ENCODE peak calls at places on chromosomes 12 and 14, in seven cellular contexts. Q, N, I, X, F, E and B are unnamed samples.
A peak's percentile ranks its signal among the peaks of the same experiment; 100 is the strongest.

GRCh38 chr12:52691076-52691764 is 11.0 kb upstream of the KRT1 start:
- DNase-seq in Q (no peak), N (no peak), I (no peak), X (no peak), F (peak; percentile 22), E (no peak), B (peak; percentile 21)

GRCh38 chr12:12984119-12984518 is 15.9 kb downstream of the HEBP1 start:
- DNase-seq in Q (no peak), N (no peak), I (no peak), X (no peak), F (no peak), E (no peak), B (no peak)

GRCh38 chr14:46661728-46662127 is 10.1 kb upstream of the RPL10L start:
- DNase-seq in Q (peak; percentile 21), N (no peak), I (no peak), X (no peak), F (no peak), E (no peak), B (no peak)

GRCh38 chr12:112456029-112456428 is 37.3 kb downstream of the PTPN11 start:
- DNase-seq in Q (no peak), N (no peak), I (no peak), X (no peak), F (no peak), E (no peak), B (no peak)

GRCh38 chr14:93304771-93305170 is 28.1 kb downstream of the BTBD7 start:
- DNase-seq in Q (no peak), N (peak; percentile 37), I (no peak), X (no peak), F (no peak), E (peak; percentile 56), B (no peak)

GRCh38 chr14:64942531-64943111 is at the start of gene GPX2:
- DNase-seq in Q (peak; percentile 94), N (no peak), I (peak; percentile 87), X (no peak), F (no peak), E (no peak), B (no peak)

GRCh38 chr14:101761881-101762529 is 496 bp downstream of the PPP2R5C start:
- DNase-seq in Q (no peak), N (no peak), I (peak; percentile 89), X (no peak), F (peak; percentile 50), E (no peak), B (peak; percentile 36)

GRCh38 chr12:53097564-53098353 is at the start of gene IGFBP6:
- DNase-seq in Q (peak; percentile 65), N (peak; percentile 34), I (peak; percentile 91), X (no peak), F (peak; percentile 81), E (peak; percentile 34), B (peak; percentile 53)

GRCh38 chr14:54258382-54258781 is 138.4 kb upstream of the CDKN3 start:
- DNase-seq in Q (no peak), N (no peak), I (no peak), X (no peak), F (no peak), E (no peak), B (no peak)

GRCh38 chr14:51724650-51725049 is 72.9 kb downstream of the FRMD6 start:
- DNase-seq in Q (no peak), N (no peak), I (no peak), X (no peak), F (no peak), E (peak; percentile 7), B (no peak)

GRCh38 chr12:94039914-94040313 is 108.5 kb upstream of the PLXNC1 start:
- DNase-seq in Q (no peak), N (peak; percentile 84), I (no peak), X (no peak), F (no peak), E (peak; percentile 26), B (no peak)

GRCh38 chr12:68591716-68592437 is 18.8 kb upstream of the RAP1B start:
- DNase-seq in Q (no peak), N (no peak), I (no peak), X (no peak), F (no peak), E (no peak), B (no peak)

GRCh38 chr14:34912182-34912581 is 37.0 kb upstream of the BAZ1A start:
- DNase-seq in Q (peak; percentile 33), N (peak; percentile 12), I (no peak), X (no peak), F (no peak), E (no peak), B (no peak)

GRCh38 chr12:33536431-33536830 is 96.8 kb upstream of the SYT10 start:
- DNase-seq in Q (no peak), N (no peak), I (no peak), X (no peak), F (no peak), E (no peak), B (no peak)

GRCh38 chr14:32727827-32728226 is 210.9 kb upstream of the NPAS3 start:
- DNase-seq in Q (no peak), N (no peak), I (no peak), X (no peak), F (no peak), E (no peak), B (no peak)

GRCh38 chr12:40226652-40227051 is 1.9 kb downstream of the LRRK2 start:
- DNase-seq in Q (peak; percentile 90), N (peak; percentile 94), I (peak; percentile 86), X (peak; percentile 64), F (no peak), E (peak; percentile 73), B (no peak)

GRCh38 chr14:44108601-44109000 is 398.5 kb downstream of the FSCB start:
- DNase-seq in Q (no peak), N (no peak), I (no peak), X (no peak), F (no peak), E (no peak), B (no peak)

GRCh38 chr12:110693731-110694130 is 4.8 kb upstream of the HVCN1 start:
- DNase-seq in Q (no peak), N (no peak), I (no peak), X (peak; percentile 39), F (no peak), E (no peak), B (no peak)

GRCh38 chr14:33455998-33456397 is 494.9 kb downstream of the EGLN3 start:
- DNase-seq in Q (no peak), N (peak; percentile 60), I (no peak), X (no peak), F (no peak), E (no peak), B (no peak)

GRCh38 chr14:88802596-88802995 is 9.8 kb upstream of the EML5 start:
- DNase-seq in Q (no peak), N (no peak), I (no peak), X (no peak), F (no peak), E (no peak), B (no peak)

GRCh38 chr12:117792471-117792870 is 176.3 kb downstream of the KSR2 start:
- DNase-seq in Q (peak; percentile 40), N (no peak), I (no peak), X (no peak), F (no peak), E (no peak), B (no peak)

GRCh38 chr12:32754101-32754500 is 1.6 kb downstream of the YARS2 start:
- DNase-seq in Q (no peak), N (peak; percentile 19), I (no peak), X (no peak), F (no peak), E (no peak), B (no peak)

GRCh38 chr12:52860102-52860838 is 11.5 kb upstream of the KRT78 start:
- DNase-seq in Q (peak; percentile 89), N (peak; percentile 56), I (no peak), X (no peak), F (no peak), E (peak; percentile 52), B (no peak)

GRCh38 chr14:71651228-71651627 is 281.0 kb upstream of the RGS6 start:
- DNase-seq in Q (no peak), N (peak; percentile 87), I (no peak), X (no peak), F (no peak), E (peak; percentile 95), B (no peak)

GRCh38 chr14:101102875-101103274 is 199.4 kb upstream of the RTL1 start:
- DNase-seq in Q (no peak), N (peak; percentile 27), I (no peak), X (peak; percentile 26), F (no peak), E (no peak), B (no peak)

GRCh38 chr14:52275372-52275771 is 7.9 kb downstream of the PTGDR start:
- DNase-seq in Q (no peak), N (no peak), I (no peak), X (no peak), F (no peak), E (no peak), B (no peak)

GRCh38 chr12:57744194-57744776 is 554 bp upstream of the TSPAN31 start:
- DNase-seq in Q (peak; percentile 94), N (peak; percentile 90), I (peak; percentile 94), X (peak; percentile 81), F (peak; percentile 88), E (peak; percentile 85), B (peak; percentile 62)
- TF ChIP-seq CTCF in Q (no peak), N (no peak), I (no peak), X (no peak), F (no peak), E (no peak), B (no peak)

GRCh38 chr12:107522692-107523477 is 162.7 kb upstream of the PWP1 start:
- DNase-seq in Q (peak; percentile 40), N (no peak), I (peak; percentile 60), X (no peak), F (peak; percentile 53), E (no peak), B (peak; percentile 29)
- TF ChIP-seq CTCF in Q (peak; percentile 21), N (peak; percentile 28), I (no peak), X (no peak), F (peak; percentile 51), E (peak; percentile 11), B (peak; percentile 37)

GRCh38 chr14:20477211-20477876 is 8.1 kb downstream of the PNP start:
- DNase-seq in Q (no peak), N (no peak), I (no peak), X (peak; percentile 64), F (no peak), E (peak; percentile 73), B (no peak)
- TF ChIP-seq CTCF in Q (no peak), N (no peak), I (no peak), X (no peak), F (no peak), E (no peak), B (no peak)

DNA sequence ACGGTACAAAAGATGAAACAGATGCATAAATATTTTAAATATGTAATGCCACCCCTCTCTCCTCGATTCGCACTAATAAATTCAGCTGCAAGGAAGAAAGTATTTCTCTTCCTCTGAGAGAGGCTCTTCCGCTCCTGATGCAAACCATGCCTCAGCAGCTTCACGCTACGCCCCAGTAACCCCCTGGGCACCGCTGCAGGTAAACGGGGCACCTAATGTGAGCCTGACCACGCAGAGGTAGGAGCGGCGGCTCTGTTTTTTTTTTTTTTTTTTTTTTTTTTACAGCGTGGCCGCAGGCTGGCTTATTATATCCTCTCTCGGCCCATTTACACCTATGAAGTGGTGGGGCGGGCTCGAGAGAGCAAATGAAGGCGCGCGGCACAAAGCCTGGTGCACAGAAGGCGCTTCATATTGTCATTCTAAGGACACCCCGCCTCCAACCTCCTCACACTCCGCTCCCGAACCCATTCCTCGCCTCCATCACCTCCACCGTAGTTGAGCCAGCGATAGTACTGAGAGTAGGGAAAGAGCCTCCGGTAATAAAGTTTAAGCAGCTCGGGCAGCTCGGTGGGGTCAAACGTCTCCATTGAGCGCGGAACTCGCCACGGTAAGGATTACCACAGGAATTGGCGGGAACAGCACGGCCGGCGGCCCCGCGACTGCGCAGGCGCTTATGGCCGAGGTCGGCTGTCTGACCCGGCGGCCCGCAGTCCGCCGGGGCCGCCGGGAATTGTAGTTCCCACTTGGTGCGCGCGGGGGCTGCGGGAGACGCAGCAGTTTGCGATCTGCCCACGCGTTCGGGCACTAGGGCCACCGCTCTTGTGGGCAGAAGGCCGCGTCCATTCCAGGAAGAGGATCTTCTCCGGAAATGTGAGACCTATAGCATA is at the start of gene PRIM1:
- DNase-seq in Q (peak; percentile 89), N (peak; percentile 71), I (peak; percentile 95), X (peak; percentile 84), F (peak; percentile 91), E (peak; percentile 66), B (peak; percentile 92)
- TF ChIP-seq CTCF in Q (no peak), N (no peak), I (no peak), X (no peak), F (no peak), E (no peak), B (peak; percentile 57)